ENCODE peak calls at places on chromosomes 5 and 9, in five cellular contexts. One of them, this sample, is unnamed. For H3K4me1, the result is how much of the 10 kb centered on the place peaks cover.

GRCh38 chr9:124218438-124219289 is 39.1 kb upstream of the NEK6 start:
- DNase-seq in psoas muscle: peak
- DNase-seq in prostate gland: no peak
- DNase-seq in IMR-90: peak
- DNase-seq in upper lobe of left lung: peak
- DNase-seq in this sample: peak

GRCh38 chr5:132260714-132261615 is 3.5 kb downstream of the PDLIM4 start:
- DNase-seq in psoas muscle: peak
- DNase-seq in IMR-90: peak
- DNase-seq in prostate gland: no peak
- DNase-seq in upper lobe of left lung: peak
- DNase-seq in this sample: peak

GRCh38 chr5:40834391-40834848 is 602 bp downstream of the RPL37 start:
- DNase-seq in IMR-90: peak
- DNase-seq in psoas muscle: no peak
- DNase-seq in upper lobe of left lung: peak
- DNase-seq in prostate gland: no peak
- DNase-seq in this sample: no peak

GRCh38 chr5:77423022-77423750 is 68.9 kb downstream of the WDR41 start:
- DNase-seq in psoas muscle: no peak
- DNase-seq in upper lobe of left lung: no peak
- DNase-seq in prostate gland: no peak
- DNase-seq in IMR-90: no peak
- DNase-seq in this sample: no peak

GRCh38 chr5:81579525-81579924 is 171.4 kb downstream of the SSBP2 start:
- DNase-seq in prostate gland: no peak
- DNase-seq in IMR-90: peak
- DNase-seq in upper lobe of left lung: no peak
- DNase-seq in psoas muscle: no peak
- DNase-seq in this sample: no peak

GRCh38 chr5:442335-443238 is at the start of gene EXOC3:
- DNase-seq in IMR-90: peak
- DNase-seq in prostate gland: peak
- DNase-seq in psoas muscle: peak
- DNase-seq in upper lobe of left lung: peak
- DNase-seq in this sample: peak

GRCh38 chr5:16855475-16855874 is 80.6 kb downstream of the MYO10 start:
- DNase-seq in upper lobe of left lung: no peak
- DNase-seq in prostate gland: no peak
- DNase-seq in IMR-90: peak
- DNase-seq in psoas muscle: no peak
- DNase-seq in this sample: no peak

GRCh38 chr9:121398374-121398773 is 28.3 kb upstream of the STOM start:
- DNase-seq in IMR-90: peak
- DNase-seq in psoas muscle: no peak
- DNase-seq in prostate gland: peak
- DNase-seq in upper lobe of left lung: no peak
- DNase-seq in this sample: no peak

GRCh38 chr5:148491793-148492184 is 108.0 kb downstream of the FBXO38 start:
- DNase-seq in IMR-90: no peak
- DNase-seq in psoas muscle: no peak
- DNase-seq in prostate gland: no peak
- DNase-seq in upper lobe of left lung: no peak
- DNase-seq in this sample: no peak

GRCh38 chr9:14891332-14891731 is 18.9 kb downstream of the FREM1 start:
- DNase-seq in upper lobe of left lung: no peak
- DNase-seq in IMR-90: no peak
- DNase-seq in prostate gland: no peak
- DNase-seq in psoas muscle: no peak
- DNase-seq in this sample: no peak

GRCh38 chr5:50863771-50864170 is 197.3 kb downstream of the PARP8 start:
- DNase-seq in upper lobe of left lung: no peak
- DNase-seq in prostate gland: no peak
- DNase-seq in psoas muscle: no peak
- DNase-seq in IMR-90: no peak
- DNase-seq in this sample: no peak

GRCh38 chr5:65480306-65480865 is 1.3 kb downstream of the ADAMTS6 start:
- DNase-seq in prostate gland: peak
- DNase-seq in upper lobe of left lung: peak
- DNase-seq in psoas muscle: peak
- DNase-seq in IMR-90: peak
- DNase-seq in this sample: peak

GRCh38 chr5:90022002-90022710 is 387.4 kb downstream of the CETN3 start:
- DNase-seq in upper lobe of left lung: no peak
- DNase-seq in prostate gland: no peak
- DNase-seq in IMR-90: no peak
- DNase-seq in psoas muscle: no peak
- DNase-seq in this sample: no peak

GRCh38 chr5:161311141-161311708 is 235.3 kb downstream of the GABRB2 start:
- DNase-seq in IMR-90: no peak
- DNase-seq in upper lobe of left lung: no peak
- DNase-seq in psoas muscle: no peak
- DNase-seq in prostate gland: no peak
- DNase-seq in this sample: no peak

GRCh38 chr5:168472329-168472728 is 13.9 kb upstream of the RARS1 start:
- DNase-seq in IMR-90: peak
- DNase-seq in upper lobe of left lung: no peak
- DNase-seq in prostate gland: no peak
- DNase-seq in psoas muscle: no peak
- DNase-seq in this sample: no peak

GRCh38 chr5:163586431-163587033 is 81.1 kb downstream of the MAT2B start:
- DNase-seq in IMR-90: no peak
- DNase-seq in prostate gland: no peak
- DNase-seq in psoas muscle: no peak
- DNase-seq in upper lobe of left lung: no peak
- DNase-seq in this sample: no peak

GRCh38 chr5:59673438-59674058 is 220.0 kb downstream of the PDE4D start:
- DNase-seq in prostate gland: no peak
- DNase-seq in upper lobe of left lung: no peak
- DNase-seq in IMR-90: peak
- DNase-seq in psoas muscle: no peak
- DNase-seq in this sample: no peak

GRCh38 chr5:76402251-76402879 is 720 bp upstream of the IQGAP2 start:
- DNase-seq in prostate gland: peak
- DNase-seq in IMR-90: no peak
- DNase-seq in psoas muscle: peak
- DNase-seq in upper lobe of left lung: peak
- DNase-seq in this sample: peak

GRCh38 chr9:70030156-70030555 is 13.5 kb upstream of the MAMDC2 start:
- DNase-seq in prostate gland: no peak
- DNase-seq in upper lobe of left lung: no peak
- DNase-seq in psoas muscle: no peak
- DNase-seq in IMR-90: no peak
- DNase-seq in this sample: no peak

GRCh38 chr9:112007575-112008240 is 111.1 kb downstream of the UGCG start:
- DNase-seq in psoas muscle: no peak
- DNase-seq in IMR-90: no peak
- DNase-seq in prostate gland: no peak
- DNase-seq in upper lobe of left lung: no peak
- DNase-seq in this sample: no peak

GRCh38 chr5:152116926-152117325 is 192.3 kb upstream of the GLRA1 start:
- DNase-seq in prostate gland: no peak
- DNase-seq in IMR-90: no peak
- DNase-seq in upper lobe of left lung: no peak
- DNase-seq in psoas muscle: no peak
- DNase-seq in this sample: no peak

GRCh38 chr5:177500685-177501522 is 3.5 kb upstream of the PDLIM7 start:
- DNase-seq in psoas muscle: peak
- DNase-seq in prostate gland: peak
- DNase-seq in IMR-90: peak
- DNase-seq in upper lobe of left lung: peak
- DNase-seq in this sample: peak

GRCh38 chr5:52657231-52657645 is 130.5 kb upstream of the ITGA1 start:
- DNase-seq in psoas muscle: no peak
- DNase-seq in IMR-90: peak
- DNase-seq in prostate gland: no peak
- DNase-seq in upper lobe of left lung: no peak
- DNase-seq in this sample: no peak

GRCh38 chr5:54882101-54882500 is 103.3 kb downstream of the ESM1 start:
- DNase-seq in IMR-90: no peak
- DNase-seq in prostate gland: no peak
- DNase-seq in upper lobe of left lung: no peak
- DNase-seq in psoas muscle: no peak
- DNase-seq in this sample: no peak

GRCh38 chr5:142617416-142617815 is 68.5 kb downstream of the FGF1 start:
- DNase-seq in prostate gland: no peak
- DNase-seq in IMR-90: no peak
- DNase-seq in psoas muscle: no peak
- DNase-seq in upper lobe of left lung: no peak
- DNase-seq in this sample: no peak

GRCh38 chr9:21381752-21382339 is 3.4 kb downstream of the IFNA2 start:
- DNase-seq in IMR-90: no peak
- DNase-seq in upper lobe of left lung: no peak
- DNase-seq in prostate gland: no peak
- DNase-seq in psoas muscle: no peak
- DNase-seq in this sample: no peak

GRCh38 chr9:136881691-136882108 is 4.6 kb upstream of the TRAF2 start:
- DNase-seq in upper lobe of left lung: no peak
- DNase-seq in IMR-90: peak
- DNase-seq in prostate gland: no peak
- DNase-seq in psoas muscle: no peak
- DNase-seq in this sample: peak

GRCh38 chr9:109968332-109968657 is 188.3 kb downstream of the PALM2AKAP2 start:
- DNase-seq in prostate gland: no peak
- DNase-seq in upper lobe of left lung: no peak
- DNase-seq in psoas muscle: no peak
- DNase-seq in IMR-90: peak
- DNase-seq in this sample: no peak

GRCh38 chr9:109967651-109968331 is 187.8 kb downstream of the PALM2AKAP2 start:
- DNase-seq in IMR-90: no peak
- DNase-seq in psoas muscle: no peak
- DNase-seq in prostate gland: no peak
- DNase-seq in upper lobe of left lung: no peak
- DNase-seq in this sample: no peak

GRCh38 chr9:109966643-109967368 is 186.8 kb downstream of the PALM2AKAP2 start:
- DNase-seq in psoas muscle: no peak
- DNase-seq in upper lobe of left lung: no peak
- DNase-seq in IMR-90: no peak
- DNase-seq in prostate gland: no peak
- DNase-seq in this sample: no peak

GRCh38 chr9:109969559-109970237 is 189.7 kb downstream of the PALM2AKAP2 start:
- DNase-seq in upper lobe of left lung: no peak
- DNase-seq in prostate gland: no peak
- DNase-seq in psoas muscle: no peak
- DNase-seq in IMR-90: peak
- DNase-seq in this sample: peak

GRCh38 chr9:109968702-109969450 is 188.9 kb downstream of the PALM2AKAP2 start:
- DNase-seq in IMR-90: peak
- DNase-seq in psoas muscle: no peak
- DNase-seq in upper lobe of left lung: no peak
- DNase-seq in prostate gland: no peak
- DNase-seq in this sample: no peak
- TF ChIP-seq CTCF in IMR-90: peak
- TF ChIP-seq CTCF in psoas muscle: no peak
- TF ChIP-seq CTCF in upper lobe of left lung: peak
- TF ChIP-seq CTCF in prostate gland: no peak
- TF ChIP-seq CTCF in this sample: no peak

GRCh38 chr5:126445502-126446174 is 22.4 kb downstream of the GRAMD2B start:
- DNase-seq in upper lobe of left lung: no peak
- DNase-seq in psoas muscle: no peak
- DNase-seq in IMR-90: peak
- DNase-seq in prostate gland: no peak
- DNase-seq in this sample: no peak

GRCh38 chr5:126446498-126447224 is 23.5 kb downstream of the GRAMD2B start:
- DNase-seq in psoas muscle: no peak
- DNase-seq in IMR-90: peak
- DNase-seq in upper lobe of left lung: no peak
- DNase-seq in prostate gland: no peak
- DNase-seq in this sample: no peak

GRCh38 chr5:126443374-126443851 is 20.2 kb downstream of the GRAMD2B start:
- DNase-seq in psoas muscle: no peak
- DNase-seq in prostate gland: no peak
- DNase-seq in IMR-90: peak
- DNase-seq in upper lobe of left lung: no peak
- DNase-seq in this sample: no peak

GRCh38 chr5:126448720-126449119 is 25.5 kb downstream of the GRAMD2B start:
- DNase-seq in prostate gland: no peak
- DNase-seq in psoas muscle: no peak
- DNase-seq in IMR-90: no peak
- DNase-seq in upper lobe of left lung: no peak
- DNase-seq in this sample: no peak

GRCh38 chr5:126444137-126444536 is 20.9 kb downstream of the GRAMD2B start:
- DNase-seq in prostate gland: no peak
- DNase-seq in upper lobe of left lung: no peak
- DNase-seq in IMR-90: no peak
- DNase-seq in psoas muscle: no peak
- DNase-seq in this sample: no peak
- H3K4me1 ChIP-seq in prostate gland: under half
- H3K4me1 ChIP-seq in upper lobe of left lung: under half
- H3K4me1 ChIP-seq in IMR-90: under half
- H3K4me1 ChIP-seq in psoas muscle: under half
- H3K4me1 ChIP-seq in this sample: under half

GRCh38 chr5:109816732-109817131 is 127.0 kb downstream of the MAN2A1 start:
- DNase-seq in IMR-90: no peak
- DNase-seq in psoas muscle: no peak
- DNase-seq in upper lobe of left lung: no peak
- DNase-seq in prostate gland: no peak
- DNase-seq in this sample: no peak

DNA sequence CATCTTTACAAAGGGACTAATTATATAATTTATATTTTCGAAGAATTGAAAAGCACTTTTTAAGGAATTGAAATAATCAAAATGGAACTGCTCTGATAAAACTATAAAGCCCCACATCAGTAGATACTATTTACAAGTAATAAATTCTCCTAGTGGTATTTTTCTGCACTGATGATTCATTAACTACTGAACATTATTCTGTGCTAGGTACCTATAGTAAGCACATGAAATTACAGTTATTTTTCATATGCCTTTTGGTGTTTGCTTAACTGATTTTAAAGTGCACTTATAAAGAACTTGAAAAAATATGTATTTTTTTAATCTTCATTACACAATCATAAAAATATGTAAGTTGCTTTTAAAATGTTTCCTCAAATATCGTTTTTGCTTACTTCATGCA is 123.0 kb downstream of the MAN2A1 start:
- DNase-seq in prostate gland: no peak
- DNase-seq in upper lobe of left lung: no peak
- DNase-seq in psoas muscle: no peak
- DNase-seq in IMR-90: peak
- DNase-seq in this sample: no peak
- H3K27ac ChIP-seq in prostate gland: no peak
- H3K27ac ChIP-seq in upper lobe of left lung: no peak
- H3K27ac ChIP-seq in psoas muscle: no peak
- H3K27ac ChIP-seq in IMR-90: no peak
- H3K27ac ChIP-seq in this sample: no peak

DNA sequence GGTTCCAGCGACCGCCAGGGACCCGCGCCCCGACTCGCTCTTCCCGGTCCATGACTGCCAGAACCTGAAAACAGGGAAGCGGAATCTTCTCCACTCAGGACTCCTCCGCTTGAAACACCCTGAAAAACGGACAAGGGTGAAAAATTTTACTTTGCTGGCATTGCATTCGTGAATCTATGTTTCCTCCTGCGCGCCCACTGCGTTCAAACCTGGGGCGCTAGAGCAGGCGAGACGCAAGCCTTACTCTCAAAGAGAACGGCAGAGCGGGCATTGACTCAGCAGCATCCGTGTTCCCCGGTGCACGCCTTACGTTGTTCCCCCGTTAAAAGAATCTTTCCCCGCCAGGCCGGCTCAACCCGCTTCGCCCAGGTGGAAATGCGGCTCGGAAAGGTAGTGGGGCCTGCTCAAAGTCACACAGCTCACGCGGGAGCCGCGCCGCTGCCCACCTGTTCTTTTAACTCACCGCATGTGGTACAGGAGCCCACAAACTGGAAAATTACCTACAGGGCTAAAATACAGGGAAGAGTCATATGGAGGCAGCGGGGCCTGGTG is 999 bp upstream of the DRD1 start:
- DNase-seq in psoas muscle: no peak
- DNase-seq in upper lobe of left lung: no peak
- DNase-seq in prostate gland: no peak
- DNase-seq in IMR-90: no peak
- DNase-seq in this sample: no peak
- TF ChIP-seq CTCF in psoas muscle: no peak
- TF ChIP-seq CTCF in upper lobe of left lung: no peak
- TF ChIP-seq CTCF in prostate gland: no peak
- TF ChIP-seq CTCF in IMR-90: no peak
- TF ChIP-seq CTCF in this sample: no peak